ENCODE peak calls at places on chromosome 16, in four cellular contexts. Q is HepG2, U is GM12878, F is K562. J is an unnamed sample.

GRCh38 chr16:30949655-30950515 is 1.0 kb downstream of the ORAI3 start:
- DNase-seq in Q (peak), U (peak), F (peak), J (peak)

GRCh38 chr16:49822649-49823370 is 33.1 kb downstream of the ZNF423 start:
- DNase-seq in Q (no peak), U (no peak), F (no peak), J (no peak)

GRCh38 chr16:80547145-80547544 is 6.4 kb downstream of the DYNLRB2 start:
- DNase-seq in Q (no peak), U (no peak), F (no peak), J (no peak)

GRCh38 chr16:81902025-81902424 is 109.2 kb downstream of the SDR42E1 start:
- DNase-seq in Q (peak), U (no peak), F (no peak), J (no peak)

GRCh38 chr16:77579283-77579985 is 142.9 kb upstream of the NUDT7 start:
- DNase-seq in Q (no peak), U (no peak), F (no peak), J (no peak)

GRCh38 chr16:57020651-57021050 is 31.3 kb downstream of the NLRC5 start:
- DNase-seq in Q (peak), U (no peak), F (no peak), J (no peak)

GRCh38 chr16:72723781-72724180 is 324.1 kb downstream of the ZFHX3 start:
- DNase-seq in Q (no peak), U (no peak), F (no peak), J (no peak)

GRCh38 chr16:73743665-73744496 is 552.7 kb upstream of the PSMD7 start:
- DNase-seq in Q (no peak), U (no peak), F (peak), J (peak)

GRCh38 chr16:68792465-68793324 is 50.6 kb upstream of the TANGO6 start:
- DNase-seq in Q (peak), U (no peak), F (peak), J (peak)

GRCh38 chr16:77677129-77677528 is 45.2 kb upstream of the NUDT7 start:
- DNase-seq in Q (no peak), U (no peak), F (no peak), J (no peak)

GRCh38 chr16:84288902-84289301 is 5.8 kb upstream of the WFDC1 start:
- DNase-seq in Q (no peak), U (no peak), F (no peak), J (no peak)
- TF ChIP-seq POLR2A in Q (no peak), U (no peak), F (no peak), J (no peak)

DNA sequence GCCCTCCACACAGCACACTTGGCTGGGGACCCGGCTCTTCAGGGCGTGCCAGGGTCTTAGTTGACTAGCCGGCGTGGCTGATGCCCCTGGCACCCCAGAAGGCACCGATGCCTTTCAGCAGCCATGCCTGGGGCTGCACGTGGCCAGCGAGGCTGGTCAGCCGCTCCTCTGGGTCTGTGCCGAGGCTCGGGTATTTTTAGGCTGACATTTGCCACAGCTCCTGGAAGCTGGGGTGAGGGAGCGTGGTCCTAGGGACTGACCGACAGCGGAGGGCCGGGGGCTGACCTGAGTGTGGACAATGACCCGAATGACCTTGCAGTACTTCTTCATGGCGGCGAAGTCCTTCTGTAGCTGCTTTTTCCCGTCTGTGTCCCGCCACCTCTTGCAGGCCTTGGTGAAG is 3.9 kb downstream of the RPL3L start:
- DNase-seq in Q (no peak), U (no peak), F (no peak), J (no peak)
- TF ChIP-seq CHD4 in Q (no peak), U (no peak), F (no peak), J (no peak)

GRCh38 chr16:85515830-85516397 is 97.2 kb upstream of the GSE1 start:
- DNase-seq in Q (peak), U (no peak), F (no peak), J (no peak)

GRCh38 chr16:85513649-85514048 is 99.5 kb upstream of the GSE1 start:
- DNase-seq in Q (no peak), U (no peak), F (no peak), J (no peak)

GRCh38 chr16:85514295-85514600 is 98.9 kb upstream of the GSE1 start:
- DNase-seq in Q (no peak), U (no peak), F (no peak), J (no peak)

GRCh38 chr16:85514601-85515318 is 98.4 kb upstream of the GSE1 start:
- DNase-seq in Q (peak), U (no peak), F (no peak), J (peak)

GRCh38 chr16:85515319-85515745 is 97.8 kb upstream of the GSE1 start:
- DNase-seq in Q (no peak), U (no peak), F (no peak), J (no peak)
- TF ChIP-seq POLR2A in Q (no peak), U (no peak), F (no peak), J (peak)

GRCh38 chr16:27529962-27530361 is 19.8 kb downstream of the GTF3C1 start:
- DNase-seq in Q (no peak), U (no peak), F (no peak), J (no peak)
- TF ChIP-seq CHD4 in Q (no peak), U (no peak), F (no peak), J (no peak)

GRCh38 chr16:27314161-27314723 is 468 bp downstream of the IL4R start:
- DNase-seq in Q (peak), U (no peak), F (peak), J (peak)
- TF ChIP-seq POLR2A in Q (no peak), U (peak), F (no peak), J (no peak)

J was measured in A549.